ENCODE peak calls at places on chromosomes 3 and 15, in nine cellular contexts. Y, C, W, I, T, H, B, E and A are unnamed samples.

GRCh38 chr3:140447991-140448390 is 229.9 kb upstream of the TRIM42 start:
- DNase-seq in Y (no peak), C (no peak), W (no peak), I (no peak), T (peak), H (no peak), B (no peak), E (no peak), A (no peak)

GRCh38 chr3:135018171-135018923 is 223.3 kb downstream of the EPHB1 start:
- DNase-seq in Y (no peak), C (no peak), W (no peak), I (no peak), T (no peak), H (no peak), B (no peak), E (no peak), A (no peak)

GRCh38 chr3:108218811-108219210 is 3.4 kb downstream of the IFT57 start:
- DNase-seq in Y (no peak), C (no peak), W (no peak), I (no peak), T (no peak), H (peak), B (no peak), E (no peak), A (no peak)

GRCh38 chr3:183178833-183179549 is 16.5 kb upstream of the LAMP3 start:
- DNase-seq in Y (peak), C (no peak), W (no peak), I (peak), T (peak), H (peak), B (peak), E (no peak), A (peak)

GRCh38 chr15:32718822-32719716 is 1.3 kb downstream of the GREM1 start:
- DNase-seq in Y (no peak), C (no peak), W (no peak), I (no peak), T (no peak), H (peak), B (no peak), E (no peak), A (peak)

GRCh38 chr3:48338635-48339034 is 5.2 kb upstream of the SPINK8 start:
- DNase-seq in Y (no peak), C (no peak), W (peak), I (no peak), T (no peak), H (no peak), B (no peak), E (no peak), A (no peak)

GRCh38 chr15:57548835-57549234 is 42.9 kb upstream of the MYZAP start:
- DNase-seq in Y (no peak), C (no peak), W (no peak), I (no peak), T (no peak), H (no peak), B (no peak), E (no peak), A (no peak)

GRCh38 chr15:72229076-72229946 is 1.7 kb downstream of the PKM start:
- DNase-seq in Y (no peak), C (no peak), W (peak), I (peak), T (peak), H (peak), B (no peak), E (no peak), A (no peak)

GRCh38 chr3:134339331-134339730 is 34.9 kb downstream of the AMOTL2 start:
- DNase-seq in Y (no peak), C (no peak), W (no peak), I (peak), T (no peak), H (no peak), B (no peak), E (no peak), A (no peak)

GRCh38 chr3:142027295-142027694 is 122.0 kb downstream of the TFDP2 start:
- DNase-seq in Y (no peak), C (no peak), W (no peak), I (no peak), T (no peak), H (no peak), B (no peak), E (no peak), A (no peak)

GRCh38 chr3:100634493-100635272 is 25.3 kb downstream of the ADGRG7 start:
- DNase-seq in Y (no peak), C (no peak), W (no peak), I (no peak), T (peak), H (peak), B (peak), E (no peak), A (no peak)

GRCh38 chr3:129162729-129163579 is 2.1 kb upstream of the ISY1 start:
- DNase-seq in Y (no peak), C (no peak), W (no peak), I (no peak), T (no peak), H (no peak), B (no peak), E (no peak), A (no peak)

DNA sequence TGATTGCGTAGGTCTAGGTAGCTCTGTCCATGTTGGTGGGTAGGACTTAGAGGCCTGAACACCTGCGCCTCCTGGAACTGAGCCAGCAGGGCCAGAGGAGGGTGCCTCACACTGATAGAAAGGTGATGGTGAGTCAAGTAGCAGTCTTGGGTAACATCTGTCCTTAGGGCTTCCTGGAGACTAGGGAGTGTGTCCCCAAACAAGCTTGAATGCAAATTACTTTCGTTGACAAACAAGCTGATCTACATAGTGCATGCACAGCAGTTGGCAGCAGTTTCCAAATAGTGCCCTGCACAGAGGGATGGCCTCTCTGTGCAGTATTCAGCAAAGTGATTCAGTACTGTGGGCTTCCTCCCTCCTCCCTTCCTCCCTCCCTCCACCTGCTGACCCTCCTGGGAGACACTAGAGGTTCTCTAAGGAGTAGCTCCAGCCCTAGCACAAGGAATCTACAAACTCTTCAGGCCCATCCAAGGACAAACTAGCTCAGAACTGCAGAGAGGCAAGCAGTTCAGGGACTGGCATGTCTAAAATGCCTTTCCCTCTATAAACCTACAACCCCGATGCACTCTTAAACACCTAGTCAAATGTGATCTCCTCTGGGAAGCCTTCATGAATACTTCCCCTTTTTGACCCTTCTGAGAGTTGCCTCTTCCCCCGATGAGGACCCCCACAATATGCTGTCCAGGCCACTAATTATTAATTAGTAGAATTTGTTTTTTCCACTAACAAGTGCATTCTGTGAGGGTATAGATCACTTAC is 61.0 kb downstream of the TLE3 start:
- DNase-seq in Y (no peak), C (no peak), W (no peak), I (no peak), T (peak), H (no peak), B (no peak), E (no peak), A (no peak)
- H3K4me3 ChIP-seq in Y (no peak), C (no peak), W (no peak), I (no peak), T (no peak), H (no peak), B (no peak), E (no peak), A (no peak)

GRCh38 chr3:58238830-58239229 is 1.2 kb downstream of the ABHD6 start:
- DNase-seq in Y (no peak), C (no peak), W (no peak), I (no peak), T (no peak), H (no peak), B (no peak), E (no peak), A (no peak)

GRCh38 chr3:58244186-58244585 is 6.6 kb downstream of the ABHD6 start:
- DNase-seq in Y (no peak), C (no peak), W (no peak), I (no peak), T (no peak), H (no peak), B (no peak), E (no peak), A (no peak)

GRCh38 chr3:58241321-58242044 is 3.9 kb downstream of the ABHD6 start:
- DNase-seq in Y (no peak), C (no peak), W (no peak), I (no peak), T (no peak), H (no peak), B (no peak), E (no peak), A (no peak)

GRCh38 chr3:58246148-58247051 is 8.8 kb downstream of the ABHD6 start:
- DNase-seq in Y (no peak), C (no peak), W (no peak), I (no peak), T (no peak), H (no peak), B (no peak), E (no peak), A (no peak)

DNA sequence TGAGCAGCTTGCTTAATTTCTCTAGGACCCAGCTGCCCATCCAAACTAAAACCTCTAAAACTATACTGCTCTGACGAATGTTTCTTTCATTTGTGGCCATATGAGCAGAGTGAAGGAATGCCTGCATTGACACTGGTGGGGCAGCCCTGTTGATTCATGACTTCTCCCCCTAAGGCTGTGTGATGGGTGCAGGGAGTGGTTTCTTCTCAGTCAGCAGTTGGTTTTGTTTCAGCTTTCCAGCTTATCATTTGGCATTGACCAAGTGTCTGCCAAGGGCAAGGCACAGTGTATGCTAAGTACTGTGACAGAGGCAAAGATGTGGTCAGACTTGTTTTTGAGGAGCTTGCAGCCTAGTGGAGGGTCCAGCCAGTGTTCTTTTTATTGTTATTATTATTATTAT is 4.7 kb downstream of the ABHD6 start:
- DNase-seq in Y (no peak), C (no peak), W (no peak), I (no peak), T (peak), H (no peak), B (no peak), E (no peak), A (no peak)
- H3K4me3 ChIP-seq in Y (no peak), C (no peak), W (no peak), I (no peak), T (no peak), H (no peak), B (no peak), E (no peak), A (no peak)

GRCh38 chr3:80521081-80521480 is 753.3 kb upstream of the ROBO1 start:
- DNase-seq in Y (no peak), C (no peak), W (no peak), I (no peak), T (no peak), H (no peak), B (no peak), E (no peak), A (no peak)
- H3K4me3 ChIP-seq in Y (no peak), C (no peak), W (no peak), I (no peak), T (no peak), H (no peak), B (no peak), E (no peak), A (no peak)

GRCh38 chr3:62367735-62368704 is 5.3 kb downstream of the FEZF2 start:
- DNase-seq in Y (no peak), C (no peak), W (no peak), I (no peak), T (no peak), H (no peak), B (no peak), E (no peak), A (no peak)
- H3K4me3 ChIP-seq in Y (no peak), C (no peak), W (no peak), I (peak), T (no peak), H (no peak), B (no peak), E (no peak), A (no peak)

GRCh38 chr15:70088887-70089691 is 8.6 kb downstream of the TLE3 start:
- DNase-seq in Y (peak), C (no peak), W (peak), I (peak), T (no peak), H (peak), B (no peak), E (no peak), A (peak)
- H3K4me3 ChIP-seq in Y (no peak), C (no peak), W (no peak), I (peak), T (no peak), H (peak), B (no peak), E (no peak), A (no peak)

GRCh38 chr15:23646165-23647000 is 1.3 kb downstream of the MAGEL2 start:
- DNase-seq in Y (no peak), C (no peak), W (no peak), I (peak), T (no peak), H (no peak), B (no peak), E (no peak), A (peak)

GRCh38 chr15:23648920-23649515 is 1.4 kb upstream of the MAGEL2 start:
- DNase-seq in Y (no peak), C (no peak), W (no peak), I (peak), T (no peak), H (no peak), B (no peak), E (no peak), A (no peak)

GRCh38 chr15:23647421-23648375 is at the start of gene MAGEL2:
- DNase-seq in Y (no peak), C (no peak), W (no peak), I (peak), T (no peak), H (no peak), B (no peak), E (no peak), A (no peak)

GRCh38 chr15:23645379-23646164 is 2.1 kb downstream of the MAGEL2 start:
- DNase-seq in Y (no peak), C (no peak), W (no peak), I (no peak), T (no peak), H (no peak), B (no peak), E (no peak), A (peak)

DNA sequence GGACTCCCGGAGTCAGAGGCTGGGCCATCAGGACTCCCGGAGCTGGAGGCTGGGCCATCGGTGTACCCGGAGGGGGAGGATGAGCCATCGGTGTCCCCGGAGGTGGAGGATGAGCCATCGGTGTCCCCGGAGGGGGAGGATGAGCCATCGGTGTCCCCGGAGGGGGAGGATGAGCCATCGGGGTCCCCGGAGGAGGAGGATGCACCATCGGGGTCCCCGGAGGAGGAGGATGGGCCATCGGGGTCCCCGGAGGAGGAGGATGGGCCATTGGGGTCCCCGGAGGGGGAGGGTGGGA is 719 bp downstream of the MAGEL2 start:
- DNase-seq in Y (no peak), C (no peak), W (no peak), I (no peak), T (no peak), H (no peak), B (no peak), E (no peak), A (peak)
- H3K4me3 ChIP-seq in Y (peak), C (peak), W (peak), I (peak), T (no peak), H (no peak), B (no peak), E (no peak), A (no peak)

GRCh38 chr3:71451812-71452211 is 131.7 kb downstream of the FOXP1 start:
- DNase-seq in Y (no peak), C (no peak), W (no peak), I (no peak), T (no peak), H (no peak), B (no peak), E (no peak), A (no peak)

GRCh38 chr3:71454513-71455423 is 128.8 kb downstream of the FOXP1 start:
- DNase-seq in Y (no peak), C (no peak), W (no peak), I (no peak), T (no peak), H (no peak), B (no peak), E (no peak), A (no peak)

GRCh38 chr3:71456155-71456554 is 127.4 kb downstream of the FOXP1 start:
- DNase-seq in Y (no peak), C (no peak), W (no peak), I (no peak), T (no peak), H (peak), B (no peak), E (no peak), A (no peak)

GRCh38 chr3:71453319-71453718 is 130.2 kb downstream of the FOXP1 start:
- DNase-seq in Y (no peak), C (no peak), W (no peak), I (no peak), T (no peak), H (no peak), B (no peak), E (no peak), A (no peak)

DNA sequence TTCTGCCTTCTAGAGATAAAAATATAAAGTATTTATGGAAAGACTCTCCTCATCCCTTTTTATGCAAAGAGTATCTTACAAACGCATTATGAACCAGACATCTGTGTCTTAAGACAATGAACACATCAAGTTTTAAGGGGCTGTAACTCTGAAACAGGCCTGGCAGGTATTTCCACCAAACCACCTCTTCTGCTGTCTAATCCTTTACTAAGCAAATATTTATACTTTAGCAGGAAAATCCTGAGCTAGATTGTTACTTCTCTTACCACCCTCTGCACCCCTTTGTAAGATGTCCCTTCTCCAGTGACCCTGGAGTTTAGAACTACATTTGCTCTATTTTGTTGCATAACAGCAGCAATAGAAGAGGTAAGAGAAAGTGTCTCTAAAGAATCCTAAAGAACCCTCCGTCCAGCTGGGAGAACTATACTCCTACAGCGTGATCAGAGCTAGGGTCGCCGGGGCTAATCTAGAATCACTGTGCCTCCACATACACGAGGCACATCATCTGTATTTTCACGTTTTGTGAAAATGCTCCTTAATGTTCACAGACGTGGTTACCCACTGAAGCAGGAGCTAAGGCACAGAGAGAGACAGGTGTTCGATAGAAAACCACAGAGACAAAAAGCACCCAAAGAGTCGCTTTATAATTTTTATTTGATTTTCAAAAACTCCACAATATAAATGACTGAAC is 129.6 kb downstream of the FOXP1 start:
- DNase-seq in Y (no peak), C (no peak), W (no peak), I (no peak), T (peak), H (no peak), B (no peak), E (no peak), A (no peak)
- H3K4me3 ChIP-seq in Y (no peak), C (no peak), W (no peak), I (no peak), T (no peak), H (no peak), B (no peak), E (no peak), A (no peak)

GRCh38 chr15:88401269-88401971 is 65.8 kb downstream of the MRPL46 start:
- DNase-seq in Y (peak), C (no peak), W (no peak), I (no peak), T (no peak), H (no peak), B (no peak), E (no peak), A (peak)
- H3K4me3 ChIP-seq in Y (no peak), C (no peak), W (no peak), I (no peak), T (no peak), H (no peak), B (no peak), E (no peak), A (no peak)